ENCODE peak calls at places on chromosome 6, in four cellular contexts. M is cardiac muscle cell, W is lung, O is lower lobe of right lung. R is an unnamed sample.

GRCh38 chr6:94454231-94454630 is 1034.9 kb upstream of the EPHA7 start:
- DNase-seq in W (no peak), M (no peak), O (no peak), R (no peak)

GRCh38 chr6:43500921-43501320 is 9.2 kb downstream of the LRRC73 start:
- DNase-seq in O (no peak), W (no peak), M (no peak), R (peak; percentile 19)

GRCh38 chr6:13395272-13396237 is 67.2 kb upstream of the TBC1D7 start:
- DNase-seq in O (peak; percentile 79), M (peak; percentile 96), W (peak; percentile 66), R (peak; percentile 34)

GRCh38 chr6:150539568-150539967 is 60.1 kb upstream of the PLEKHG1 start:
- DNase-seq in O (no peak), W (no peak), M (no peak), R (no peak)

GRCh38 chr6:4139272-4139671 is 3.9 kb upstream of the ECI2 start:
- DNase-seq in W (no peak), O (no peak), M (peak; percentile 37), R (no peak)

GRCh38 chr6:115971785-115972184 is 88.9 kb downstream of the FRK start:
- DNase-seq in W (no peak), M (no peak), O (no peak), R (no peak)

GRCh38 chr6:15901141-15902115 is 227.5 kb upstream of the MYLIP start:
- DNase-seq in M (peak; percentile 26), W (no peak), O (no peak), R (no peak)

GRCh38 chr6:9732056-9732455 is 682.8 kb downstream of the TFAP2A start:
- DNase-seq in O (no peak), M (no peak), W (no peak), R (no peak)

GRCh38 chr6:136471372-136471771 is 78.8 kb downstream of the MAP7 start:
- DNase-seq in O (no peak), M (peak; percentile 14), W (no peak), R (no peak)

DNA sequence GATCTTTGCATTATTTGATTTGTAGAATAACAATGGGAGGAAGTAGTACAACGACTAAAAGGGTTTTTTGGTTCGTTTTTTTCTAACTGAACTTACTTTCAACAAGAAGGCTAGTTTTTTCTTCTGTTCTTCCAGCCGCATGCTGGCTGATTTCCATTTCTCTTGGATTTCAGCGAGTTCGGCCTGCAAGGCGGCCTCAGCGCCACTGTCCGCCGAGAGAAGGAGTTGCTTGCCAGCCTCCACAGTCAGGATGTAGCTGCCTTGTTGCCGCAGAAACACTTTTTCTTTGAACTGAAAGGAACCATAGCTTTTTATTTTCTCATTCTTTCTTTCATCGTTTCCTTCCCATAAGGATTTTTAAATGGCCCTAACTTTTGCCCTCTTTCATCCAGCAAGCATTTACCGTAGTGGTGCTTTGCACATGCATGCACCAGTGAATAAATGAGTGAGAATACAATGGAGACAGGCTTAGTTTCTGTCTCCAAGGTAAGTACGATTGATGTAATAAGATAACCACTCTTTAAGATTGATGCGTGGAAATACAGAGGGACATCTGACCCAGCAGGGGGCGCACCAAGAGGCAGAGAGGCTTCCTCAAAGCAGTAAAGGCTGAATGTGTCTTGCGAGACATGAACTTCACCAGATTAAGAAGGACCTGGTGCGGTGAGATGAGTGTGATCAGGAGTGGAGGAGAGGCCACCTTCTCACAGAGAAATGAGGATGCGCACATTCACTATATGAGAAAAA is 398.8 kb downstream of the ESR1 start:
- DNase-seq in W (no peak), O (no peak), M (peak; percentile 25), R (peak; percentile 6)
- H3K36me3 ChIP-seq in W (peaks cover 49% of the 10 kb centered on the region), O (peaks cover 94% of the 10 kb centered on the region), M (peaks cover 37% of the 10 kb centered on the region), R (no peaks in the 10 kb centered on the region)

DNA sequence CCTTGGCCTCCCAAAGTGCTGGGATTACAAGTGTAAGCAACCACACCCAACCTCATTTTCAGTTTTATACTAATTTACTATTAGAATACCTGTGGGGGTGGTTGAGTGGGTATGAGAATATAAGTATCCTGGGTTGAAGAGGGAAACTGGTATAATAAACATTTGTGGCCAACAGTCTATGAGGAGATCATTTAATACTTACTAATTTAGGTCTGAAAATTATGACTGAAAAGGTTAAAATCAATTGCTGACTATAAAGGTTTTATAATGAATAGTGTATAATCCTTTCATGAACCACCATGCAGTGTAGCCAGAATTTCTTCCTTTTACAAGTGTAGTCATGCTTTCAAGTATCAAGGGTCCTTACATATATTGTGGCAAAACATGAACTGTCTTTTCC is 11.1 kb downstream of the ASF1A start:
- DNase-seq in M (no peak), O (no peak), W (no peak), R (no peak)
- H3K36me3 ChIP-seq in M (peaks cover 65% of the 10 kb centered on the region), O (peaks cover 75% of the 10 kb centered on the region), W (peaks cover 10% of the 10 kb centered on the region), R (peaks cover 17% of the 10 kb centered on the region)

GRCh38 chr6:36054415-36054814 is 26.8 kb downstream of the MAPK14 start:
- DNase-seq in M (no peak), O (no peak), W (no peak), R (no peak)

GRCh38 chr6:36050947-36051710 is 23.5 kb downstream of the MAPK14 start:
- DNase-seq in O (no peak), M (no peak), W (no peak), R (no peak)

GRCh38 chr6:36053878-36054277 is 26.3 kb downstream of the MAPK14 start:
- DNase-seq in W (no peak), O (no peak), M (peak; percentile 56), R (no peak)

GRCh38 chr6:36050305-36050704 is 22.7 kb downstream of the MAPK14 start:
- DNase-seq in W (no peak), M (no peak), O (no peak), R (no peak)

DNA sequence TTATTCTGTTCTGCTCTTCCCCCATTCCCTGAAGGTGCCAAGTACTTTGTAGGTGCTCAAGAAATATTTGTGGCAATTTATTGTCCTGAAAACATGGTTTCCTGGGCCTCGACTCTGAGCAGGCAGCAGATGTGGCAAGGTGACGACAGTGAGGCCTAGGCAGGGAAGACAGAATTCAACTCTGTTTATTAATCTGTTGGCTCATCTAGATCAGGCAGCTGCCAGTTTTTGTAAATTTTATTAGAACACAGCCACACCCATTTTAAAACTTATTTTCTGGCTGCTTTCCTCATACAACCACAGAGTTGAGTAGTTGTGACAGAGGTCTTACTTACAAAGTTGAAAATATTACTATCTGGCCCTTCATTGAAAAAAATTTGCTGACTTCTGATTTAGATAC is 24.5 kb downstream of the MAPK14 start:
- DNase-seq in O (no peak), M (no peak), W (no peak), R (no peak)
- H3K36me3 ChIP-seq in O (peaks cover 31% of the 10 kb centered on the region), M (no peaks in the 10 kb centered on the region), W (no peaks in the 10 kb centered on the region), R (no peaks in the 10 kb centered on the region)

DNA sequence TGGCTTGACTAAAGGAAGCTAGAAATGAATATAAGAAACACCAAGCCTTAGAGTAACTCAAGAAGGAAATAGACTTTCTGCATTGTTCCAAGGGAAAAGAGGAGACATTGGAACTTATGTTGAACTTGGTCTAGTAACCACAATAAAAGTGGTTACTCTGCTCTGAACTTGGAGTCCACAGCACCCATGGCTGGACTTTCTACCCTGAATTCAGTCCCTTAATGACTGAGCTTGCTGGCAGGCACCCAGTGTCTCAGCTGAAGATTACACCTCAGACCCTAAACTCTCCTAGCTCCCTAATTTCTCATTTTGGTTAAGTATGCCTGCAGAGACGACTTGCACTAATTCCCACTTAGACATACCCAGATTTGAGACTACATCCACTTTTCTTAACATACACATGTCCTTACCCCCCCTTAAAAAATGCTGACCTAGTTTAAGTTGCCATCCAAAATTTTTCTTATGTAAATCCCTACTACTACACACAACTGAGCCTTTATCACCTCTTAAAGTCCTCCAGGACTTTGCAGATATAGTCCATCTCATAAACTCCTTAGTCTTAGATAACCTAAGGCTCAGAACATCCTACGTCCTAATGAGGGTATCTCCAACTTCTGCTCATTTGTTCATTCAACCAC is 129.9 kb downstream of the ALDH8A1 start:
- DNase-seq in W (no peak), O (no peak), M (no peak), R (no peak)
- H3K36me3 ChIP-seq in W (no peaks in the 10 kb centered on the region), O (no peaks in the 10 kb centered on the region), M (no peaks in the 10 kb centered on the region), R (no peaks in the 10 kb centered on the region)

GRCh38 chr6:168671863-168672546 is 231.0 kb downstream of the SMOC2 start:
- DNase-seq in W (no peak), M (no peak), O (no peak), R (no peak)
- H3K36me3 ChIP-seq in W (no peaks in the 10 kb centered on the region), M (no peaks in the 10 kb centered on the region), O (no peaks in the 10 kb centered on the region), R (no peaks in the 10 kb centered on the region)

GRCh38 chr6:134169881-134170486 is 117.6 kb upstream of the SLC2A12 start:
- DNase-seq in O (no peak), W (no peak), M (peak; percentile 69), R (no peak)
- H3K36me3 ChIP-seq in O (peaks cover 64% of the 10 kb centered on the region), W (peaks cover 18% of the 10 kb centered on the region), M (no peaks in the 10 kb centered on the region), R (peaks cover 25% of the 10 kb centered on the region)